ENCODE peak calls at places on chromosome 9, in nine cellular contexts. One of them, this sample, is unnamed.

GRCh38 chr9:121557581-121558422 is 58.2 kb upstream of the GGTA1 start:
- DNase-seq in ureter: peak
- DNase-seq in endothelial cell of umbilical vein: peak
- DNase-seq in GM20000: peak
- DNase-seq in IMR-90: peak
- DNase-seq in kidney glomerular epithelial cell: peak
- DNase-seq in SK-N-SH: no peak
- DNase-seq in gastrocnemius medialis: peak
- DNase-seq in RWPE1: peak
- DNase-seq in this sample: peak

GRCh38 chr9:100473271-100474081 is 527 bp downstream of the TMEFF1 start:
- DNase-seq in GM20000: peak
- DNase-seq in RWPE1: peak
- DNase-seq in SK-N-SH: peak
- DNase-seq in IMR-90: peak
- DNase-seq in kidney glomerular epithelial cell: no peak
- DNase-seq in ureter: no peak
- DNase-seq in endothelial cell of umbilical vein: peak
- DNase-seq in gastrocnemius medialis: no peak
- DNase-seq in this sample: peak

GRCh38 chr9:137872296-137872695 is 5.3 kb upstream of the CACNA1B start:
- DNase-seq in IMR-90: no peak
- DNase-seq in endothelial cell of umbilical vein: no peak
- DNase-seq in SK-N-SH: no peak
- DNase-seq in gastrocnemius medialis: no peak
- DNase-seq in RWPE1: no peak
- DNase-seq in kidney glomerular epithelial cell: no peak
- DNase-seq in GM20000: no peak
- DNase-seq in ureter: no peak
- DNase-seq in this sample: no peak

GRCh38 chr9:91047529-91047928 is 245.9 kb downstream of the SYK start:
- DNase-seq in kidney glomerular epithelial cell: no peak
- DNase-seq in GM20000: no peak
- DNase-seq in RWPE1: no peak
- DNase-seq in IMR-90: no peak
- DNase-seq in gastrocnemius medialis: no peak
- DNase-seq in endothelial cell of umbilical vein: no peak
- DNase-seq in ureter: no peak
- DNase-seq in SK-N-SH: no peak
- DNase-seq in this sample: no peak

GRCh38 chr9:129614932-129615331 is 6.0 kb downstream of the C9orf50 start:
- DNase-seq in RWPE1: no peak
- DNase-seq in IMR-90: no peak
- DNase-seq in endothelial cell of umbilical vein: no peak
- DNase-seq in kidney glomerular epithelial cell: no peak
- DNase-seq in GM20000: no peak
- DNase-seq in SK-N-SH: no peak
- DNase-seq in gastrocnemius medialis: no peak
- DNase-seq in ureter: no peak
- DNase-seq in this sample: no peak

GRCh38 chr9:2809692-2810423 is 34.0 kb downstream of the PUM3 start:
- DNase-seq in endothelial cell of umbilical vein: peak
- DNase-seq in SK-N-SH: no peak
- DNase-seq in ureter: no peak
- DNase-seq in GM20000: no peak
- DNase-seq in kidney glomerular epithelial cell: peak
- DNase-seq in gastrocnemius medialis: no peak
- DNase-seq in IMR-90: peak
- DNase-seq in RWPE1: no peak
- DNase-seq in this sample: peak

GRCh38 chr9:95077766-95078382 is 239.6 kb downstream of the FANCC start:
- DNase-seq in gastrocnemius medialis: no peak
- DNase-seq in IMR-90: no peak
- DNase-seq in SK-N-SH: no peak
- DNase-seq in endothelial cell of umbilical vein: no peak
- DNase-seq in kidney glomerular epithelial cell: no peak
- DNase-seq in RWPE1: no peak
- DNase-seq in ureter: no peak
- DNase-seq in GM20000: no peak
- DNase-seq in this sample: no peak

GRCh38 chr9:995776-996175 is 19.3 kb downstream of the DMRT3 start:
- DNase-seq in GM20000: no peak
- DNase-seq in SK-N-SH: no peak
- DNase-seq in endothelial cell of umbilical vein: no peak
- DNase-seq in kidney glomerular epithelial cell: peak
- DNase-seq in ureter: no peak
- DNase-seq in gastrocnemius medialis: no peak
- DNase-seq in RWPE1: no peak
- DNase-seq in IMR-90: peak
- DNase-seq in this sample: peak

GRCh38 chr9:28293691-28294090 is 720.4 kb upstream of the C9orf72 start:
- DNase-seq in SK-N-SH: no peak
- DNase-seq in endothelial cell of umbilical vein: no peak
- DNase-seq in RWPE1: peak
- DNase-seq in gastrocnemius medialis: no peak
- DNase-seq in GM20000: no peak
- DNase-seq in ureter: no peak
- DNase-seq in kidney glomerular epithelial cell: no peak
- DNase-seq in IMR-90: no peak
- DNase-seq in this sample: no peak

GRCh38 chr9:114487607-114488300 is 17.5 kb downstream of the WHRN start:
- DNase-seq in ureter: peak
- DNase-seq in kidney glomerular epithelial cell: peak
- DNase-seq in endothelial cell of umbilical vein: peak
- DNase-seq in GM20000: peak
- DNase-seq in RWPE1: peak
- DNase-seq in SK-N-SH: peak
- DNase-seq in gastrocnemius medialis: no peak
- DNase-seq in IMR-90: peak
- DNase-seq in this sample: peak

GRCh38 chr9:113533335-113534225 is 70.1 kb downstream of the RGS3 start:
- DNase-seq in IMR-90: no peak
- DNase-seq in kidney glomerular epithelial cell: no peak
- DNase-seq in SK-N-SH: no peak
- DNase-seq in gastrocnemius medialis: no peak
- DNase-seq in GM20000: no peak
- DNase-seq in ureter: no peak
- DNase-seq in endothelial cell of umbilical vein: no peak
- DNase-seq in RWPE1: no peak
- DNase-seq in this sample: no peak

GRCh38 chr9:76215066-76215465 is 179.2 kb downstream of the RFK start:
- DNase-seq in gastrocnemius medialis: no peak
- DNase-seq in endothelial cell of umbilical vein: peak
- DNase-seq in ureter: no peak
- DNase-seq in GM20000: no peak
- DNase-seq in IMR-90: peak
- DNase-seq in RWPE1: peak
- DNase-seq in SK-N-SH: no peak
- DNase-seq in kidney glomerular epithelial cell: peak
- DNase-seq in this sample: peak

GRCh38 chr9:23615569-23615968 is 210.5 kb downstream of the ELAVL2 start:
- DNase-seq in IMR-90: no peak
- DNase-seq in ureter: no peak
- DNase-seq in GM20000: no peak
- DNase-seq in gastrocnemius medialis: no peak
- DNase-seq in RWPE1: no peak
- DNase-seq in kidney glomerular epithelial cell: no peak
- DNase-seq in SK-N-SH: no peak
- DNase-seq in endothelial cell of umbilical vein: no peak
- DNase-seq in this sample: no peak

GRCh38 chr9:107684224-107684623 is 194.7 kb upstream of the KLF4 start:
- DNase-seq in IMR-90: peak
- DNase-seq in SK-N-SH: no peak
- DNase-seq in kidney glomerular epithelial cell: no peak
- DNase-seq in GM20000: no peak
- DNase-seq in gastrocnemius medialis: no peak
- DNase-seq in ureter: no peak
- DNase-seq in endothelial cell of umbilical vein: no peak
- DNase-seq in RWPE1: no peak
- DNase-seq in this sample: no peak

GRCh38 chr9:77085416-77085815 is 66.0 kb downstream of the FOXB2 start:
- DNase-seq in ureter: no peak
- DNase-seq in GM20000: no peak
- DNase-seq in gastrocnemius medialis: no peak
- DNase-seq in IMR-90: no peak
- DNase-seq in endothelial cell of umbilical vein: no peak
- DNase-seq in SK-N-SH: no peak
- DNase-seq in RWPE1: peak
- DNase-seq in kidney glomerular epithelial cell: no peak
- DNase-seq in this sample: no peak

GRCh38 chr9:18268381-18268780 is 205.6 kb upstream of the ADAMTSL1 start:
- DNase-seq in SK-N-SH: no peak
- DNase-seq in kidney glomerular epithelial cell: peak
- DNase-seq in IMR-90: peak
- DNase-seq in ureter: no peak
- DNase-seq in RWPE1: peak
- DNase-seq in gastrocnemius medialis: no peak
- DNase-seq in GM20000: no peak
- DNase-seq in endothelial cell of umbilical vein: peak
- DNase-seq in this sample: peak